ENCODE peak calls at places on chromosomes 12 and 14, in ten cellular contexts. One of them, this sample, is unnamed.

GRCh38 chr14:76203086-76204001 is 51.6 kb downstream of the GPATCH2L start:
- DNase-seq in ureter: no peak
- DNase-seq in NCI-H1105: no peak
- DNase-seq in NCI-H1436 treated with DMSO at 0.1 percent for 48 hours: no peak
- DNase-seq in M059J: peak; percentile 88
- DNase-seq in ELR: peak; percentile 97
- DNase-seq in GM13976: peak; percentile 42
- DNase-seq in IMR-90: peak; percentile 100
- DNase-seq in left colon: peak; percentile 16
- DNase-seq in activated effector memory CD4-positive, alpha-beta T cell treated with Interleukin-2 at 50 U/mL for 16 hours: no peak
- DNase-seq in this sample: no peak

GRCh38 chr14:106605548-106606448 is 1079.4 kb downstream of the TMEM121 start:
- DNase-seq in NCI-H1436 treated with DMSO at 0.1 percent for 48 hours: peak; percentile 78
- DNase-seq in NCI-H1105: no peak
- DNase-seq in M059J: peak; percentile 0
- DNase-seq in IMR-90: no peak
- DNase-seq in ureter: no peak
- DNase-seq in activated effector memory CD4-positive, alpha-beta T cell treated with Interleukin-2 at 50 U/mL for 16 hours: peak; percentile 64
- DNase-seq in GM13976: peak; percentile 79
- DNase-seq in ELR: no peak
- DNase-seq in left colon: peak; percentile 78
- DNase-seq in this sample: no peak

GRCh38 chr12:122336015-122336946 is 70.0 kb upstream of the VPS33A start:
- DNase-seq in NCI-H1436 treated with DMSO at 0.1 percent for 48 hours: no peak
- DNase-seq in left colon: peak; percentile 46
- DNase-seq in ureter: no peak
- DNase-seq in M059J: peak; percentile 18
- DNase-seq in NCI-H1105: peak; percentile 7
- DNase-seq in GM13976: peak; percentile 47
- DNase-seq in activated effector memory CD4-positive, alpha-beta T cell treated with Interleukin-2 at 50 U/mL for 16 hours: no peak
- DNase-seq in ELR: peak; percentile 60
- DNase-seq in IMR-90: peak; percentile 34
- DNase-seq in this sample: no peak

GRCh38 chr12:14393736-14394135 is 28.3 kb downstream of the ATF7IP start:
- DNase-seq in IMR-90: peak; percentile 39
- DNase-seq in ureter: no peak
- DNase-seq in GM13976: no peak
- DNase-seq in ELR: peak; percentile 61
- DNase-seq in left colon: no peak
- DNase-seq in M059J: peak; percentile 37
- DNase-seq in activated effector memory CD4-positive, alpha-beta T cell treated with Interleukin-2 at 50 U/mL for 16 hours: no peak
- DNase-seq in NCI-H1436 treated with DMSO at 0.1 percent for 48 hours: no peak
- DNase-seq in NCI-H1105: no peak
- DNase-seq in this sample: no peak

GRCh38 chr12:124651508-124652273 is 84.3 kb upstream of the NCOR2 start:
- DNase-seq in left colon: no peak
- DNase-seq in ELR: no peak
- DNase-seq in IMR-90: no peak
- DNase-seq in ureter: no peak
- DNase-seq in GM13976: no peak
- DNase-seq in M059J: peak; percentile 46
- DNase-seq in activated effector memory CD4-positive, alpha-beta T cell treated with Interleukin-2 at 50 U/mL for 16 hours: no peak
- DNase-seq in NCI-H1436 treated with DMSO at 0.1 percent for 48 hours: no peak
- DNase-seq in NCI-H1105: no peak
- DNase-seq in this sample: no peak

GRCh38 chr12:105279460-105280056 is 43.6 kb upstream of the APPL2 start:
- DNase-seq in IMR-90: no peak
- DNase-seq in NCI-H1436 treated with DMSO at 0.1 percent for 48 hours: no peak
- DNase-seq in activated effector memory CD4-positive, alpha-beta T cell treated with Interleukin-2 at 50 U/mL for 16 hours: peak; percentile 2
- DNase-seq in ELR: no peak
- DNase-seq in GM13976: peak; percentile 35
- DNase-seq in left colon: peak; percentile 31
- DNase-seq in M059J: no peak
- DNase-seq in NCI-H1105: no peak
- DNase-seq in ureter: no peak
- DNase-seq in this sample: no peak

GRCh38 chr14:53640695-53641094 is 315.9 kb downstream of the BMP4 start:
- DNase-seq in M059J: peak; percentile 44
- DNase-seq in GM13976: no peak
- DNase-seq in NCI-H1105: no peak
- DNase-seq in activated effector memory CD4-positive, alpha-beta T cell treated with Interleukin-2 at 50 U/mL for 16 hours: no peak
- DNase-seq in NCI-H1436 treated with DMSO at 0.1 percent for 48 hours: no peak
- DNase-seq in ELR: peak; percentile 8
- DNase-seq in ureter: no peak
- DNase-seq in IMR-90: peak; percentile 75
- DNase-seq in left colon: no peak
- DNase-seq in this sample: no peak

GRCh38 chr14:104195854-104196253 is 57.5 kb downstream of the KIF26A start:
- DNase-seq in M059J: no peak
- DNase-seq in IMR-90: no peak
- DNase-seq in ureter: no peak
- DNase-seq in GM13976: no peak
- DNase-seq in NCI-H1436 treated with DMSO at 0.1 percent for 48 hours: no peak
- DNase-seq in left colon: no peak
- DNase-seq in ELR: no peak
- DNase-seq in activated effector memory CD4-positive, alpha-beta T cell treated with Interleukin-2 at 50 U/mL for 16 hours: no peak
- DNase-seq in NCI-H1105: peak; percentile 58
- DNase-seq in this sample: no peak

GRCh38 chr12:1820191-1820599 is at the start of gene LRTM2:
- DNase-seq in ELR: no peak
- DNase-seq in left colon: no peak
- DNase-seq in NCI-H1105: no peak
- DNase-seq in IMR-90: no peak
- DNase-seq in ureter: no peak
- DNase-seq in M059J: no peak
- DNase-seq in NCI-H1436 treated with DMSO at 0.1 percent for 48 hours: no peak
- DNase-seq in activated effector memory CD4-positive, alpha-beta T cell treated with Interleukin-2 at 50 U/mL for 16 hours: no peak
- DNase-seq in GM13976: no peak
- DNase-seq in this sample: no peak

GRCh38 chr12:100266163-100266801 is 597 bp downstream of the DEPDC4 start:
- DNase-seq in activated effector memory CD4-positive, alpha-beta T cell treated with Interleukin-2 at 50 U/mL for 16 hours: no peak
- DNase-seq in GM13976: no peak
- DNase-seq in NCI-H1105: no peak
- DNase-seq in ureter: no peak
- DNase-seq in M059J: no peak
- DNase-seq in left colon: no peak
- DNase-seq in IMR-90: no peak
- DNase-seq in NCI-H1436 treated with DMSO at 0.1 percent for 48 hours: no peak
- DNase-seq in ELR: no peak
- DNase-seq in this sample: no peak

GRCh38 chr14:35320472-35320871 is 28.3 kb downstream of the PSMA6 start:
- DNase-seq in left colon: no peak
- DNase-seq in activated effector memory CD4-positive, alpha-beta T cell treated with Interleukin-2 at 50 U/mL for 16 hours: no peak
- DNase-seq in NCI-H1105: no peak
- DNase-seq in ureter: no peak
- DNase-seq in M059J: peak; percentile 22
- DNase-seq in NCI-H1436 treated with DMSO at 0.1 percent for 48 hours: no peak
- DNase-seq in ELR: no peak
- DNase-seq in GM13976: no peak
- DNase-seq in IMR-90: no peak
- DNase-seq in this sample: no peak

GRCh38 chr14:73758392-73759182 is 44.4 kb upstream of the PNMA1 start:
- DNase-seq in ureter: peak; percentile 84
- DNase-seq in IMR-90: peak; percentile 65
- DNase-seq in GM13976: peak; percentile 76
- DNase-seq in left colon: peak; percentile 87
- DNase-seq in NCI-H1436 treated with DMSO at 0.1 percent for 48 hours: no peak
- DNase-seq in NCI-H1105: peak; percentile 73
- DNase-seq in ELR: peak; percentile 82
- DNase-seq in activated effector memory CD4-positive, alpha-beta T cell treated with Interleukin-2 at 50 U/mL for 16 hours: peak; percentile 59
- DNase-seq in M059J: peak; percentile 76
- DNase-seq in this sample: no peak

GRCh38 chr12:30970559-30971202 is 44.1 kb downstream of the TSPAN11 start:
- DNase-seq in ureter: no peak
- DNase-seq in M059J: peak; percentile 7
- DNase-seq in ELR: no peak
- DNase-seq in left colon: no peak
- DNase-seq in GM13976: no peak
- DNase-seq in IMR-90: no peak
- DNase-seq in NCI-H1105: peak; percentile 60
- DNase-seq in activated effector memory CD4-positive, alpha-beta T cell treated with Interleukin-2 at 50 U/mL for 16 hours: no peak
- DNase-seq in NCI-H1436 treated with DMSO at 0.1 percent for 48 hours: no peak
- DNase-seq in this sample: no peak

GRCh38 chr12:87952850-87953249 is 76.4 kb downstream of the C12orf50 start:
- DNase-seq in activated effector memory CD4-positive, alpha-beta T cell treated with Interleukin-2 at 50 U/mL for 16 hours: no peak
- DNase-seq in IMR-90: no peak
- DNase-seq in left colon: no peak
- DNase-seq in M059J: peak; percentile 3
- DNase-seq in GM13976: no peak
- DNase-seq in ureter: no peak
- DNase-seq in NCI-H1105: no peak
- DNase-seq in NCI-H1436 treated with DMSO at 0.1 percent for 48 hours: no peak
- DNase-seq in ELR: no peak
- DNase-seq in this sample: no peak

GRCh38 chr12:71300772-71301675 is 138.6 kb upstream of the LGR5 start:
- DNase-seq in M059J: no peak
- DNase-seq in IMR-90: no peak
- DNase-seq in NCI-H1436 treated with DMSO at 0.1 percent for 48 hours: no peak
- DNase-seq in activated effector memory CD4-positive, alpha-beta T cell treated with Interleukin-2 at 50 U/mL for 16 hours: no peak
- DNase-seq in GM13976: no peak
- DNase-seq in NCI-H1105: no peak
- DNase-seq in ELR: no peak
- DNase-seq in ureter: no peak
- DNase-seq in left colon: no peak
- DNase-seq in this sample: no peak

This sample was measured in coronary artery.